ENCODE peak calls at places on chromosome 7, in six cellular contexts. One of them, this sample, is unnamed.

GRCh38 chr7:70694909-70695803 is 436.8 kb upstream of the GALNT17 start:
- DNase-seq in uterus: no peak
- DNase-seq in mucosa of descending colon: peak; percentile 40
- DNase-seq in right atrium auricular region: no peak
- DNase-seq in aorta: peak; percentile 81
- DNase-seq in DND-41: peak; percentile 51
- DNase-seq in this sample: peak; percentile 33

GRCh38 chr7:120165231-120165630 is 107.7 kb upstream of the KCND2 start:
- DNase-seq in uterus: no peak
- DNase-seq in mucosa of descending colon: no peak
- DNase-seq in right atrium auricular region: no peak
- DNase-seq in aorta: no peak
- DNase-seq in DND-41: no peak
- DNase-seq in this sample: no peak

GRCh38 chr7:155377837-155378579 is 79.9 kb upstream of the EN2 start:
- DNase-seq in uterus: no peak
- DNase-seq in mucosa of descending colon: peak; percentile 23
- DNase-seq in right atrium auricular region: no peak
- DNase-seq in aorta: no peak
- DNase-seq in DND-41: no peak
- DNase-seq in this sample: peak; percentile 34

GRCh38 chr7:91351374-91351773 is 87.1 kb downstream of the FZD1 start:
- DNase-seq in uterus: no peak
- DNase-seq in mucosa of descending colon: no peak
- DNase-seq in right atrium auricular region: no peak
- DNase-seq in aorta: no peak
- DNase-seq in DND-41: no peak
- DNase-seq in this sample: no peak

GRCh38 chr7:12889391-12889790 is 202.0 kb downstream of the ARL4A start:
- DNase-seq in uterus: no peak
- DNase-seq in mucosa of descending colon: no peak
- DNase-seq in right atrium auricular region: no peak
- DNase-seq in aorta: no peak
- DNase-seq in DND-41: no peak
- DNase-seq in this sample: no peak

GRCh38 chr7:84701524-84702306 is 485.1 kb downstream of the SEMA3D start:
- DNase-seq in uterus: no peak
- DNase-seq in mucosa of descending colon: peak; percentile 7
- DNase-seq in right atrium auricular region: no peak
- DNase-seq in aorta: no peak
- DNase-seq in DND-41: no peak
- DNase-seq in this sample: no peak

GRCh38 chr7:101671783-101672356 is 42.8 kb upstream of the MYL10 start:
- DNase-seq in uterus: no peak
- DNase-seq in mucosa of descending colon: no peak
- DNase-seq in right atrium auricular region: no peak
- DNase-seq in aorta: no peak
- DNase-seq in DND-41: no peak
- DNase-seq in this sample: no peak

GRCh38 chr7:136617176-136617575 is 251.3 kb upstream of the CHRM2 start:
- DNase-seq in uterus: no peak
- DNase-seq in mucosa of descending colon: no peak
- DNase-seq in right atrium auricular region: no peak
- DNase-seq in aorta: no peak
- DNase-seq in DND-41: no peak
- DNase-seq in this sample: no peak

GRCh38 chr7:106883627-106884026 is 18.5 kb downstream of the PIK3CG start:
- DNase-seq in uterus: no peak
- DNase-seq in mucosa of descending colon: no peak
- DNase-seq in right atrium auricular region: no peak
- DNase-seq in aorta: no peak
- DNase-seq in DND-41: no peak
- DNase-seq in this sample: no peak

DNA sequence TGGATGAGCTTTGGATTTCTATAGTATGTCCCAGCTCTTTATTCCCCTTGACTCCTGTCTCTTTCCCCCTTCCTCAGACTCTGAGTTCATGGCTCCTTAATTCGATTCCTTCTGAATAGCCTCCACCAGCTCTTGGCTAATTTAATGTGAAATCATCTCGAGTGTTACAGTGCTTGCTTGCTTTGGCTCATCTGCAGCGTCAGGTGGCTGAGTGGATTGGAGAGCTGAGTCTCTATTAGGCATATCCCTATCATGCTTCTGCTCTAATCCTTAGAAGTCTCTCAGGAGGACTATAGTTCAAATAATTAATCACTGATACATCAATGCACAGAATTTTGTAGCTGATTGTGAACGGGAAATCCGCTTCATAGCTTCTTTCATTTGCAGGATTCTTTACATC is 134.6 kb downstream of the LRRC4 start:
- DNase-seq in uterus: no peak
- DNase-seq in mucosa of descending colon: no peak
- DNase-seq in right atrium auricular region: no peak
- DNase-seq in aorta: no peak
- DNase-seq in DND-41: no peak
- DNase-seq in this sample: no peak
- H3K4me1 ChIP-seq in uterus: peaks cover 4% of the 10 kb centered on the region
- H3K4me1 ChIP-seq in mucosa of descending colon: peaks cover 8% of the 10 kb centered on the region
- H3K4me1 ChIP-seq in right atrium auricular region: no peaks in the 10 kb centered on the region
- H3K4me1 ChIP-seq in aorta: peaks cover 6% of the 10 kb centered on the region
- H3K4me1 ChIP-seq in DND-41: no peaks in the 10 kb centered on the region
- H3K4me1 ChIP-seq in this sample: peaks cover 4% of the 10 kb centered on the region

GRCh38 chr7:64613653-64614052 is 50.8 kb upstream of the ZNF680 start:
- DNase-seq in uterus: no peak
- DNase-seq in mucosa of descending colon: no peak
- DNase-seq in right atrium auricular region: no peak
- DNase-seq in aorta: no peak
- DNase-seq in DND-41: no peak
- DNase-seq in this sample: no peak
- H3K9me3 ChIP-seq in uterus: no peaks in the 10 kb centered on the region
- H3K9me3 ChIP-seq in mucosa of descending colon: peaks cover 7% of the 10 kb centered on the region
- H3K9me3 ChIP-seq in right atrium auricular region: no peaks in the 10 kb centered on the region
- H3K9me3 ChIP-seq in aorta: no peaks in the 10 kb centered on the region
- H3K9me3 ChIP-seq in DND-41: peaks cover 4% of the 10 kb centered on the region
- H3K9me3 ChIP-seq in this sample: no peaks in the 10 kb centered on the region

GRCh38 chr7:8128457-8129322 is 133.3 kb downstream of the ICA1 start:
- DNase-seq in uterus: no peak
- DNase-seq in mucosa of descending colon: no peak
- DNase-seq in right atrium auricular region: no peak
- DNase-seq in aorta: no peak
- DNase-seq in DND-41: no peak
- DNase-seq in this sample: no peak

GRCh38 chr7:8129323-8129659 is 132.7 kb downstream of the ICA1 start:
- DNase-seq in uterus: no peak
- DNase-seq in mucosa of descending colon: no peak
- DNase-seq in right atrium auricular region: no peak
- DNase-seq in aorta: no peak
- DNase-seq in DND-41: no peak
- DNase-seq in this sample: no peak

GRCh38 chr7:8121243-8121642 is 140.7 kb downstream of the ICA1 start:
- DNase-seq in uterus: no peak
- DNase-seq in mucosa of descending colon: no peak
- DNase-seq in right atrium auricular region: no peak
- DNase-seq in aorta: no peak
- DNase-seq in DND-41: no peak
- DNase-seq in this sample: no peak

GRCh38 chr7:8126768-8127167 is 135.2 kb downstream of the ICA1 start:
- DNase-seq in uterus: no peak
- DNase-seq in mucosa of descending colon: no peak
- DNase-seq in right atrium auricular region: no peak
- DNase-seq in aorta: no peak
- DNase-seq in DND-41: no peak
- DNase-seq in this sample: no peak

DNA sequence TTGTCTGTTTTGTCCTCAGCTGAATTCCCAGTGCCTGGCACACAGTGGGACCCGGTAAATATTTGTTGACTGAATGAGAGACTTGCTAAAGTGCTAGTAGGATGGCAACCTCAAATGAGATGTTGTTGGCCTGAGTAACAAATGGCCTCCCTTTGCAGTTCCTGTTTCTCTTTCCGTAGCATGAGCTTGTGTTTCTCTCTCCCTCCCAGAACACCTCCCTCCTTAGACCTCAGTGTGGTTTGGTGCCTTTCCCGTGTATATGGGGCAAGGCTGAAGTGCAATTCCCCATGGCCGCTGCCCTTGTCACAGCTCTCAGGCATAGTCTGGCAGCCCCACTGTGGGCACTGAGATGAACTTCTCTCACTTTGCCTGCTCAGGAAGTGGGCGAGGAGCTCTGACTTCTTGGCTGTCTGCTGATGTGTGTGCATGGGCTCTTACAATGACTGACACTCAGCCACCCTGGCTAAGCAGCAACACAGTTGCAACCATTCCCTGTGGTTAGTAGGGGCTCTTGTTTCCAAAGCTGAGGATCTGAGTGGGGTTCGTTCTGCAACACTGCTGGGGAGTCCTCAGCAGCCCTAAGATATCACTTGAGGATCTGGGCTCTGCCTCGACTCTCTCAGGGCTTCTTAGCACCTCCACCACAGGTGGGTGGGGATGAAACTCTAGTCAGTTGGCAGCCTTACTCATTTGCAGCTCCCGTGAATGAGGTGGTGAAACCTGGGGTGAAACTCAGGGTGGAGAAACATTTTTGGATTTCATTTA is 136.1 kb downstream of the ICA1 start:
- DNase-seq in uterus: no peak
- DNase-seq in mucosa of descending colon: peak; percentile 41
- DNase-seq in right atrium auricular region: no peak
- DNase-seq in aorta: no peak
- DNase-seq in DND-41: peak; percentile 81
- DNase-seq in this sample: no peak
- H3K4me1 ChIP-seq in uterus: no peaks in the 10 kb centered on the region
- H3K4me1 ChIP-seq in mucosa of descending colon: no peaks in the 10 kb centered on the region
- H3K4me1 ChIP-seq in right atrium auricular region: no peaks in the 10 kb centered on the region
- H3K4me1 ChIP-seq in aorta: no peaks in the 10 kb centered on the region
- H3K4me1 ChIP-seq in DND-41: peaks cover 35% of the 10 kb centered on the region
- H3K4me1 ChIP-seq in this sample: no peaks in the 10 kb centered on the region

GRCh38 chr7:158327571-158328180 is 259.9 kb downstream of the PTPRN2 start:
- DNase-seq in uterus: no peak
- DNase-seq in mucosa of descending colon: no peak
- DNase-seq in right atrium auricular region: peak; percentile 43
- DNase-seq in aorta: no peak
- DNase-seq in DND-41: no peak
- DNase-seq in this sample: no peak

GRCh38 chr7:158329014-158329610 is 258.5 kb downstream of the PTPRN2 start:
- DNase-seq in uterus: no peak
- DNase-seq in mucosa of descending colon: no peak
- DNase-seq in right atrium auricular region: peak; percentile 49
- DNase-seq in aorta: no peak
- DNase-seq in DND-41: no peak
- DNase-seq in this sample: peak; percentile 13

GRCh38 chr7:158325530-158326381 is 261.9 kb downstream of the PTPRN2 start:
- DNase-seq in uterus: no peak
- DNase-seq in mucosa of descending colon: peak; percentile 66
- DNase-seq in right atrium auricular region: peak; percentile 38
- DNase-seq in aorta: no peak
- DNase-seq in DND-41: no peak
- DNase-seq in this sample: peak; percentile 82

GRCh38 chr7:158328376-158329013 is 259.1 kb downstream of the PTPRN2 start:
- DNase-seq in uterus: no peak
- DNase-seq in mucosa of descending colon: no peak
- DNase-seq in right atrium auricular region: peak; percentile 46
- DNase-seq in aorta: no peak
- DNase-seq in DND-41: no peak
- DNase-seq in this sample: no peak

GRCh38 chr7:158327012-158327411 is 260.6 kb downstream of the PTPRN2 start:
- DNase-seq in uterus: no peak
- DNase-seq in mucosa of descending colon: no peak
- DNase-seq in right atrium auricular region: no peak
- DNase-seq in aorta: no peak
- DNase-seq in DND-41: no peak
- DNase-seq in this sample: no peak
- H3K9me3 ChIP-seq in uterus: no peaks in the 10 kb centered on the region
- H3K9me3 ChIP-seq in mucosa of descending colon: peaks cover 3% of the 10 kb centered on the region
- H3K9me3 ChIP-seq in right atrium auricular region: no peaks in the 10 kb centered on the region
- H3K9me3 ChIP-seq in aorta: no peaks in the 10 kb centered on the region
- H3K9me3 ChIP-seq in DND-41: peaks cover 13% of the 10 kb centered on the region
- H3K9me3 ChIP-seq in this sample: no peaks in the 10 kb centered on the region

DNA sequence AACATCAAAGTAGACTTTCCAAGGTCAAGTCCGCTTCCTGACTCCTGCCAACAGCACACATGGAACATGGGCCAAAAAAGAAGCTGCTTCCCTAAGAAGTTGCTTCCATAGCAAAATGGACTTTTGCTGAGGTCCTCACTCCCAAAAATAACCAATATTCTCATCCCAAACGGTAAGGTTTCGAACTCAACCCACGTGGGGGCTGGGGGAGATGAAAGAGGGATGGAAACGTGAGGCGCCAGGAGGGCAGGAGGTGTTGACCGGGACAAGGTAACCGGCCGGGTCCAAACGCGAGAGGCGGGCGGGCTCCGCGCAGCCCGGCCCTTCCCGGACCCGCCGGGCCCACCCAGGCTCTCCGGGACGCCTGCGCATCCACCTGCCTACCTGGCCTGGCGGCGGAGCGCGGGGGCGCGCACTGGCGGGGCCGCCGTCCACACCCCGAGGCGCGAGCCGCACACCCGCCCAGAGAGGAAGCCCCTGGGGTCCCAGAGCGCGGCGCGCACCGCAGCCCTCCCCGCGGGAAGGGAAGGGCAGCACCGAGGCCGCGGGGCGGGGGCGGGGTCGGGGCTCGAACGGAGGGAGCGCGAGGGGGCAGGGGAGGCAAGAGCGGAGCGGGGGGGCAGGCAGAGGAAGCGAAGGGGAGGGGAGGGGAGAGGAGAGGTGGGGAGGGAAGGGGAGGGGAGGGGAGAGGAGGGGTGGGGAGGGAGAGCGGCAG is 740 bp downstream of the LMBR1 start:
- DNase-seq in uterus: peak; percentile 49
- DNase-seq in mucosa of descending colon: peak; percentile 64
- DNase-seq in right atrium auricular region: no peak
- DNase-seq in aorta: peak; percentile 87
- DNase-seq in DND-41: peak; percentile 84
- DNase-seq in this sample: peak; percentile 56
- H3K4me1 ChIP-seq in uterus: peaks cover 6% of the 10 kb centered on the region
- H3K4me1 ChIP-seq in mucosa of descending colon: peaks cover 11% of the 10 kb centered on the region
- H3K4me1 ChIP-seq in right atrium auricular region: no peaks in the 10 kb centered on the region
- H3K4me1 ChIP-seq in aorta: no peaks in the 10 kb centered on the region
- H3K4me1 ChIP-seq in DND-41: peaks cover 29% of the 10 kb centered on the region
- H3K4me1 ChIP-seq in this sample: peaks cover 8% of the 10 kb centered on the region

This sample was measured in testis.